ENCODE peak calls at places on chromosomes 16 and 17, in eight cellular contexts. T is endothelial cell of umbilical vein, B is breast epithelium, E is prostate gland, H is stomach, Q is HCT116, G is K562, V is GM23338. L is an unnamed sample.
A peak's percentile ranks its signal among the peaks of the same experiment; 100 is the strongest.

GRCh38 chr16:4987580-4988374 is 29.6 kb downstream of the SEC14L5 start:
- DNase-seq in H (no peak), E (no peak), T (no peak), G (no peak), Q (no peak), B (no peak), V (peak; percentile 80), L (no peak)

GRCh38 chr17:49223168-49223516 is 7.4 kb downstream of the PHOSPHO1 start:
- DNase-seq in H (no peak), G (no peak), T (no peak), B (no peak), Q (no peak), V (no peak), E (no peak), L (no peak)

GRCh38 chr17:16926061-16926511 is 45.8 kb downstream of the TNFRSF13B start:
- DNase-seq in T (no peak), E (no peak), Q (no peak), H (no peak), B (peak; percentile 45), V (no peak), G (no peak), L (no peak)

GRCh38 chr17:79850571-79851460 is 11.6 kb upstream of the CBX4 start:
- DNase-seq in Q (peak; percentile 91), H (no peak), G (peak; percentile 48), E (no peak), V (no peak), B (no peak), T (no peak), L (no peak)

GRCh38 chr17:27530791-27531391 is 74.6 kb downstream of the KSR1 start:
- DNase-seq in T (no peak), E (no peak), B (no peak), Q (no peak), G (no peak), H (no peak), V (no peak), L (no peak)

GRCh38 chr16:29687755-29688154 is 8.8 kb downstream of the QPRT start:
- DNase-seq in B (no peak), V (no peak), G (no peak), E (no peak), Q (no peak), H (no peak), T (no peak), L (no peak)

GRCh38 chr17:10198509-10199249 is at the start of gene GAS7:
- DNase-seq in T (no peak), B (no peak), Q (no peak), V (peak; percentile 86), E (peak; percentile 45), G (no peak), H (peak; percentile 38), L (no peak)

GRCh38 chr16:19812986-19813385 is 71.7 kb downstream of the GPRC5B start:
- DNase-seq in B (no peak), H (no peak), E (no peak), G (no peak), V (no peak), T (no peak), Q (no peak), L (no peak)

GRCh38 chr17:66466933-66467367 is 164.5 kb downstream of the PRKCA start:
- DNase-seq in V (peak; percentile 26), B (no peak), Q (peak; percentile 92), H (no peak), T (peak; percentile 94), E (no peak), G (peak; percentile 67), L (peak; percentile 93)

GRCh38 chr16:26189496-26190005 is 497.8 kb downstream of the HS3ST4 start:
- DNase-seq in H (no peak), T (no peak), G (no peak), B (no peak), V (no peak), Q (no peak), E (no peak), L (no peak)

GRCh38 chr16:3950343-3951193 is 70.1 kb upstream of the CREBBP start:
- DNase-seq in G (peak; percentile 32), T (peak; percentile 79), H (peak; percentile 54), V (no peak), Q (no peak), B (peak; percentile 69), E (peak; percentile 48), L (no peak)

GRCh38 chr16:3951861-3952332 is 71.4 kb upstream of the CREBBP start:
- DNase-seq in H (no peak), V (no peak), T (no peak), E (no peak), Q (no peak), B (no peak), G (no peak), L (no peak)

GRCh38 chr16:3953728-3954410 is 73.4 kb upstream of the CREBBP start:
- DNase-seq in E (no peak), T (no peak), V (no peak), H (no peak), Q (no peak), G (no peak), B (no peak), L (no peak)

GRCh38 chr16:3954411-3954921 is 74.0 kb upstream of the CREBBP start:
- DNase-seq in E (no peak), T (no peak), V (no peak), G (no peak), B (no peak), Q (no peak), H (no peak), L (no peak)

GRCh38 chr16:3952342-3953131 is 72.0 kb upstream of the CREBBP start:
- DNase-seq in V (peak; percentile 25), Q (no peak), E (no peak), B (no peak), G (no peak), T (no peak), H (no peak), L (no peak)
- TF ChIP-seq POLR2AphosphoS5 in V (no peak), Q (no peak), E (no peak), B (no peak), G (no peak), T (no peak), H (peak; percentile 13), L (no peak)

GRCh38 chr16:81005644-81006471 is 827 bp downstream of the CMC2 start:
- DNase-seq in E (no peak), Q (peak; percentile 21), G (peak; percentile 36), H (no peak), T (peak; percentile 39), B (no peak), V (peak; percentile 46), L (no peak)
- H3K4me1 ChIP-seq in E (peaks cover 11% of the 10 kb centered on the region), Q (peaks cover 16% of the 10 kb centered on the region), G (peaks cover 30% of the 10 kb centered on the region), H (peaks cover 42% of the 10 kb centered on the region), T (peaks cover 19% of the 10 kb centered on the region), B (peaks cover 4% of the 10 kb centered on the region), V (peaks cover 7% of the 10 kb centered on the region), L (peaks cover 8% of the 10 kb centered on the region)

GRCh38 chr17:73028311-73028755 is 64.2 kb downstream of the SLC39A11 start:
- DNase-seq in Q (no peak), B (no peak), G (no peak), H (no peak), T (no peak), E (no peak), V (no peak), L (no peak)
- TF ChIP-seq POLR2AphosphoS5 in Q (no peak), B (no peak), G (no peak), H (no peak), T (no peak), E (no peak), V (no peak), L (no peak)

GRCh38 chr16:23397464-23397863 is 55.5 kb downstream of the COG7 start:
- DNase-seq in H (no peak), E (no peak), T (no peak), V (no peak), Q (no peak), G (no peak), B (peak; percentile 7), L (no peak)

GRCh38 chr16:23402100-23402499 is 50.9 kb downstream of the COG7 start:
- DNase-seq in E (no peak), V (no peak), Q (no peak), G (no peak), T (no peak), B (no peak), H (no peak), L (no peak)

GRCh38 chr16:23398987-23399805 is 53.8 kb downstream of the COG7 start:
- DNase-seq in T (no peak), H (no peak), B (peak; percentile 22), G (no peak), E (peak; percentile 29), V (peak; percentile 93), Q (no peak), L (no peak)

GRCh38 chr16:23401142-23401541 is 51.8 kb downstream of the COG7 start:
- DNase-seq in H (no peak), G (no peak), T (no peak), B (no peak), V (no peak), E (no peak), Q (no peak), L (no peak)

GRCh38 chr16:23400387-23400930 is 52.5 kb downstream of the COG7 start:
- DNase-seq in Q (no peak), T (no peak), E (no peak), B (peak; percentile 7), G (no peak), H (no peak), V (no peak), L (no peak)
- H3K4me1 ChIP-seq in Q (no peaks in the 10 kb centered on the region), T (peaks cover 3% of the 10 kb centered on the region), E (no peaks in the 10 kb centered on the region), B (no peaks in the 10 kb centered on the region), G (no peaks in the 10 kb centered on the region), H (peaks cover 17% of the 10 kb centered on the region), V (peaks cover 33% of the 10 kb centered on the region), L (peaks cover 15% of the 10 kb centered on the region)

DNA sequence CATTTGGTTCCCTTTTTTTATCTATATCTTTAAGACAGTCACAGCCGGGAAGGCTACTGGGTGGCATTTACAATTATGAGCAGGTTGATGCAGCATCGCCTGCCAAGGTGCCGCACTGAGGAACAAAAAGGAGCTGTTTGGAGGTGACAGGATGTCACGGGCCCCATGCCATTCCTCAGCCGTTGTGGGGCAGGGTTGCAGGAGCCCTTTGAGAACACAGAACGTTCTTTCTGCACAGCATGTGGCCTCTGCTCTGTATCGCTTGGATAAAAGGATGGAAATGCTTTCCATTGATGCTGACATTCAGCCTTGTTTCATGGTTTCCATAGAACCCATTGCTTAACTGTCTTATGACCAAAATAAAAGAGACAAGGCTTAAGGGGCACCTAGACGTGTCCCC is 141.9 kb upstream of the CDH5 start:
- DNase-seq in H (no peak), B (no peak), Q (no peak), E (no peak), G (no peak), T (no peak), V (peak; percentile 8), L (no peak)
- TF ChIP-seq POLR2AphosphoS5 in H (no peak), B (no peak), Q (no peak), E (no peak), G (no peak), T (no peak), V (no peak), L (no peak)

L was measured in Panc1.